ENCODE peak calls at places on chromosomes 5 and 9, in six cellular contexts. X is transverse colon, M is osteocyte, N is PC-9, T is OCI-LY7, C is cardiac muscle cell. F is an unnamed sample.

GRCh38 chr9:32579706-32580331 is 6.9 kb upstream of the NDUFB6 start:
- DNase-seq in X (peak; percentile 74), M (peak; percentile 87), N (peak; percentile 41), T (peak; percentile 77), C (peak; percentile 68), F (peak; percentile 46)

GRCh38 chr9:85522459-85523092 is 219.2 kb downstream of the AGTPBP1 start:
- DNase-seq in X (peak; percentile 11), M (no peak), N (no peak), T (no peak), C (peak; percentile 73), F (peak; percentile 67)

GRCh38 chr9:124385623-124386022 is 29.6 kb downstream of the PSMB7 start:
- DNase-seq in X (no peak), M (no peak), N (no peak), T (no peak), C (no peak), F (no peak)

GRCh38 chr5:54704341-54704740 is 186.8 kb downstream of the SNX18 start:
- DNase-seq in X (no peak), M (no peak), N (no peak), T (no peak), C (no peak), F (no peak)

GRCh38 chr9:1050125-1050895 is at the start of gene DMRT2:
- DNase-seq in X (peak; percentile 93), M (no peak), N (no peak), T (peak; percentile 93), C (peak; percentile 81), F (peak; percentile 75)

GRCh38 chr9:93028448-93029006 is 30.0 kb upstream of the SUSD3 start:
- DNase-seq in X (peak; percentile 16), M (no peak), N (no peak), T (peak; percentile 90), C (peak; percentile 49), F (peak; percentile 75)

GRCh38 chr5:117594165-117594564 is 1019.5 kb upstream of the SEMA6A start:
- DNase-seq in X (no peak), M (no peak), N (no peak), T (no peak), C (peak; percentile 74), F (no peak)

GRCh38 chr5:66807743-66808142 is 211.6 kb downstream of the MAST4 start:
- DNase-seq in X (peak; percentile 17), M (no peak), N (peak; percentile 32), T (no peak), C (peak; percentile 64), F (no peak)

GRCh38 chr9:84296146-84296843 is 44.3 kb downstream of the SLC28A3 start:
- DNase-seq in X (no peak), M (no peak), N (no peak), T (no peak), C (peak; percentile 50), F (peak; percentile 51)

GRCh38 chr5:175246242-175246891 is 197.6 kb downstream of the DRD1 start:
- DNase-seq in X (peak; percentile 8), M (peak; percentile 51), N (no peak), T (no peak), C (peak; percentile 10), F (no peak)

GRCh38 chr5:79774171-79774854 is 84.7 kb downstream of the CMYA5 start:
- DNase-seq in X (no peak), M (no peak), N (peak; percentile 3), T (peak; percentile 20), C (peak; percentile 38), F (peak; percentile 37)

GRCh38 chr9:98010450-98010849 is 27.3 kb downstream of the ANP32B start:
- DNase-seq in X (peak; percentile 51), M (no peak), N (no peak), T (peak; percentile 81), C (peak; percentile 49), F (peak; percentile 40)

GRCh38 chr5:159452480-159453167 is 122.3 kb upstream of the IL12B start:
- DNase-seq in X (no peak), M (no peak), N (no peak), T (no peak), C (no peak), F (no peak)

GRCh38 chr9:137605146-137606004 is at the start of gene ARRDC1:
- DNase-seq in X (peak; percentile 96), M (peak; percentile 96), N (peak; percentile 95), T (peak; percentile 95), C (peak; percentile 93), F (peak; percentile 100)

GRCh38 chr9:101307041-101307440 is 77.8 kb downstream of the BAAT start:
- DNase-seq in X (no peak), M (no peak), N (no peak), T (no peak), C (no peak), F (no peak)

GRCh38 chr5:172541764-172542120 is 87.4 kb upstream of the SH3PXD2B start:
- DNase-seq in X (no peak), M (peak; percentile 32), N (no peak), T (no peak), C (no peak), F (no peak)

GRCh38 chr9:35136866-35137265 is 21.2 kb upstream of the ATOSB start:
- DNase-seq in X (no peak), M (peak; percentile 36), N (no peak), T (no peak), C (peak; percentile 15), F (no peak)

GRCh38 chr9:110919609-110920008 is 118.7 kb downstream of the LPAR1 start:
- DNase-seq in X (no peak), M (no peak), N (peak; percentile 17), T (no peak), C (peak; percentile 84), F (no peak)

GRCh38 chr9:129630967-129631672 is 5.2 kb downstream of the NTMT1 start:
- DNase-seq in X (no peak), M (no peak), N (no peak), T (no peak), C (no peak), F (no peak)

GRCh38 chr5:11928909-11929308 is 24.7 kb upstream of the CTNND2 start:
- DNase-seq in X (no peak), M (no peak), N (no peak), T (no peak), C (no peak), F (no peak)

GRCh38 chr5:15702102-15702501 is 202.1 kb downstream of the FBXL7 start:
- DNase-seq in X (no peak), M (no peak), N (no peak), T (no peak), C (peak; percentile 87), F (no peak)

GRCh38 chr9:72485821-72486605 is 35.4 kb upstream of the TMC1 start:
- DNase-seq in X (no peak), M (no peak), N (no peak), T (no peak), C (peak; percentile 57), F (no peak)

GRCh38 chr5:6540111-6540830 is 91.6 kb downstream of the UBE2QL1 start:
- DNase-seq in X (no peak), M (no peak), N (no peak), T (no peak), C (no peak), F (no peak)

GRCh38 chr5:147490989-147491388 is 18.9 kb downstream of the DPYSL3 start:
- DNase-seq in X (no peak), M (no peak), N (no peak), T (no peak), C (peak; percentile 38), F (no peak)

GRCh38 chr5:142281012-142281374 is 43.8 kb downstream of the SPRY4 start:
- DNase-seq in X (no peak), M (no peak), N (no peak), T (no peak), C (no peak), F (no peak)

GRCh38 chr9:131839281-131840084 is 99.6 kb upstream of the RAPGEF1 start:
- DNase-seq in X (peak; percentile 22), M (no peak), N (peak; percentile 60), T (no peak), C (peak; percentile 57), F (no peak)

GRCh38 chr9:129542761-129543160 is 78.1 kb downstream of the C9orf50 start:
- DNase-seq in X (no peak), M (no peak), N (no peak), T (no peak), C (no peak), F (no peak)

GRCh38 chr5:74241751-74242140 is 398.8 kb downstream of the ENC1 start:
- DNase-seq in X (no peak), M (no peak), N (peak; percentile 82), T (no peak), C (no peak), F (no peak)

GRCh38 chr5:96079075-96079474 is 117.4 kb upstream of the ELL2 start:
- DNase-seq in X (no peak), M (no peak), N (no peak), T (no peak), C (peak; percentile 85), F (no peak)

GRCh38 chr9:135960328-135961276 is 571 bp downstream of the UBAC1 start:
- DNase-seq in X (peak; percentile 21), M (no peak), N (no peak), T (no peak), C (peak; percentile 17), F (peak; percentile 59)

GRCh38 chr9:135962696-135963307 is 1.6 kb upstream of the UBAC1 start:
- DNase-seq in X (no peak), M (no peak), N (no peak), T (no peak), C (no peak), F (no peak)

GRCh38 chr9:135959814-135960213 is 1.4 kb downstream of the UBAC1 start:
- DNase-seq in X (no peak), M (no peak), N (no peak), T (no peak), C (no peak), F (no peak)

GRCh38 chr9:135961811-135962695 is 880 bp upstream of the UBAC1 start:
- DNase-seq in X (no peak), M (no peak), N (no peak), T (no peak), C (no peak), F (no peak)

GRCh38 chr9:135961277-135961705 is at the start of gene UBAC1:
- DNase-seq in X (peak; percentile 97), M (peak; percentile 97), N (peak; percentile 87), T (peak; percentile 97), C (peak; percentile 97), F (peak; percentile 100)
- TF ChIP-seq CTCF in X (peak; percentile 62), M (no peak), N (no peak), T (peak; percentile 9), C (no peak), F (no peak)

DNA sequence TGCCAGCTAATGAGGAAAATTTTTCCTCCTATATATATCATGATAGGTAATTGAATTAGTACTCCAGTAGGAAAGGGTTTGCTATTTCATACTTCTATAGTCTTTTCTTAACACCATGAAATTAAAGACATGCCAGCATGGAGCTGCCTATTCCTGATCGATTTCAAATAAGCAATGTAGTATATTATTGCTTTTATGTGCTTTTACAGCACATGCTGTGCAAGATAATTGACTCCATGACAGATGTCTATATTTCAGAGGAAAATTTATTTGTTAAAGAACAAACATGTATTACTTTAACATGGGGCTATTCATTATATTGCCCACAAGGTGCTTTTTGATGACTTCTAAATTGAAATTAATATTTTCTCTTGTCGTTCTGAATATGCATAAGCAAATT is 4.7 kb upstream of the PAM start:
- DNase-seq in X (no peak), M (no peak), N (no peak), T (no peak), C (no peak), F (no peak)
- TF ChIP-seq CTCF in X (no peak), M (no peak), N (no peak), T (no peak), C (no peak), F (no peak)

GRCh38 chr5:40367260-40367659 is 312.5 kb upstream of the PTGER4 start:
- DNase-seq in X (no peak), M (no peak), N (no peak), T (no peak), C (peak; percentile 13), F (no peak)
- TF ChIP-seq CTCF in X (peak; percentile 8), M (peak; percentile 47), N (no peak), T (no peak), C (peak; percentile 7), F (no peak)

GRCh38 chr9:108282872-108283271 is 572.9 kb downstream of the ACTL7B start:
- DNase-seq in X (no peak), M (no peak), N (no peak), T (no peak), C (peak; percentile 19), F (no peak)
- TF ChIP-seq CTCF in X (peak; percentile 29), M (peak; percentile 22), N (peak; percentile 43), T (peak; percentile 24), C (peak; percentile 31), F (no peak)